ENCODE peak calls at places on chromosomes 1 and 21, in six cellular contexts. One of them, this sample, is unnamed. For H3K27me3, the result is how much of the 10 kb centered on the place peaks cover.

GRCh38 chr21:46266946-46267345 is 18.5 kb downstream of the MCM3AP start:
- DNase-seq in H1: no peak
- DNase-seq in IMR-90: no peak
- DNase-seq in K562: no peak
- DNase-seq in HepG2: no peak
- DNase-seq in GM12878: no peak
- DNase-seq in this sample: no peak

GRCh38 chr1:84245566-84245965 is 55.9 kb upstream of the SAMD13 start:
- DNase-seq in H1: no peak
- DNase-seq in IMR-90: no peak
- DNase-seq in K562: no peak
- DNase-seq in HepG2: no peak
- DNase-seq in GM12878: no peak
- DNase-seq in this sample: no peak

GRCh38 chr1:107244734-107245495 is 104.1 kb downstream of the NTNG1 start:
- DNase-seq in H1: no peak
- DNase-seq in IMR-90: no peak
- DNase-seq in K562: no peak
- DNase-seq in HepG2: no peak
- DNase-seq in GM12878: no peak
- DNase-seq in this sample: peak

GRCh38 chr1:80657048-80657653 is 1143.6 kb upstream of the ADGRL2 start:
- DNase-seq in H1: no peak
- DNase-seq in IMR-90: no peak
- DNase-seq in K562: no peak
- DNase-seq in HepG2: peak
- DNase-seq in GM12878: no peak
- DNase-seq in this sample: peak

GRCh38 chr1:22363403-22364325 is 88.0 kb upstream of the ZBTB40 start:
- DNase-seq in H1: no peak
- DNase-seq in IMR-90: no peak
- DNase-seq in K562: no peak
- DNase-seq in HepG2: no peak
- DNase-seq in GM12878: no peak
- DNase-seq in this sample: peak

GRCh38 chr1:101733340-101733739 is 263.4 kb downstream of the OLFM3 start:
- DNase-seq in H1: no peak
- DNase-seq in IMR-90: no peak
- DNase-seq in K562: no peak
- DNase-seq in HepG2: peak
- DNase-seq in GM12878: no peak
- DNase-seq in this sample: no peak

GRCh38 chr1:112337028-112337531 is 58.9 kb upstream of the CTTNBP2NL start:
- DNase-seq in H1: no peak
- DNase-seq in IMR-90: peak
- DNase-seq in K562: peak
- DNase-seq in HepG2: peak
- DNase-seq in GM12878: no peak
- DNase-seq in this sample: peak

GRCh38 chr21:45224189-45224938 is 63.3 kb downstream of the POFUT2 start:
- DNase-seq in H1: no peak
- DNase-seq in IMR-90: peak
- DNase-seq in K562: no peak
- DNase-seq in HepG2: no peak
- DNase-seq in GM12878: no peak
- DNase-seq in this sample: no peak

GRCh38 chr1:16717174-16718108 is 22.9 kb upstream of the RNU1-4 start:
- DNase-seq in H1: no peak
- DNase-seq in IMR-90: no peak
- DNase-seq in K562: peak
- DNase-seq in HepG2: no peak
- DNase-seq in GM12878: no peak
- DNase-seq in this sample: peak

GRCh38 chr1:209742409-209743144 is 13.3 kb upstream of the TRAF3IP3 start:
- DNase-seq in H1: no peak
- DNase-seq in IMR-90: peak
- DNase-seq in K562: no peak
- DNase-seq in HepG2: no peak
- DNase-seq in GM12878: no peak
- DNase-seq in this sample: no peak

GRCh38 chr1:119870917-119871486 is 25.3 kb downstream of the ADAM30 start:
- DNase-seq in H1: peak
- DNase-seq in IMR-90: peak
- DNase-seq in K562: peak
- DNase-seq in HepG2: peak
- DNase-seq in GM12878: no peak
- DNase-seq in this sample: peak

GRCh38 chr1:162284206-162284955 is 92.3 kb downstream of the SPATA46 start:
- DNase-seq in H1: no peak
- DNase-seq in IMR-90: no peak
- DNase-seq in K562: no peak
- DNase-seq in HepG2: no peak
- DNase-seq in GM12878: no peak
- DNase-seq in this sample: no peak

GRCh38 chr1:231564373-231564772 is 35.9 kb downstream of the TSNAX start:
- DNase-seq in H1: no peak
- DNase-seq in IMR-90: no peak
- DNase-seq in K562: no peak
- DNase-seq in HepG2: no peak
- DNase-seq in GM12878: no peak
- DNase-seq in this sample: no peak

GRCh38 chr21:44427241-44428120 is 27.8 kb upstream of the LRRC3 start:
- DNase-seq in H1: no peak
- DNase-seq in IMR-90: no peak
- DNase-seq in K562: no peak
- DNase-seq in HepG2: no peak
- DNase-seq in GM12878: no peak
- DNase-seq in this sample: no peak

GRCh38 chr1:18972531-18972930 is 16.1 kb upstream of the IFFO2 start:
- DNase-seq in H1: no peak
- DNase-seq in IMR-90: peak
- DNase-seq in K562: no peak
- DNase-seq in HepG2: no peak
- DNase-seq in GM12878: no peak
- DNase-seq in this sample: no peak

GRCh38 chr1:177229781-177230180 is 59.0 kb downstream of the BRINP2 start:
- DNase-seq in H1: no peak
- DNase-seq in IMR-90: no peak
- DNase-seq in K562: no peak
- DNase-seq in HepG2: no peak
- DNase-seq in GM12878: no peak
- DNase-seq in this sample: no peak

GRCh38 chr1:44822981-44823451 is 14.7 kb downstream of the BTBD19 start:
- DNase-seq in H1: no peak
- DNase-seq in IMR-90: no peak
- DNase-seq in K562: no peak
- DNase-seq in HepG2: no peak
- DNase-seq in GM12878: no peak
- DNase-seq in this sample: no peak

GRCh38 chr1:85494957-85495266 is 30.0 kb upstream of the DDAH1 start:
- DNase-seq in H1: no peak
- DNase-seq in IMR-90: peak
- DNase-seq in K562: no peak
- DNase-seq in HepG2: peak
- DNase-seq in GM12878: no peak
- DNase-seq in this sample: no peak

GRCh38 chr1:230105754-230106625 is 39.0 kb downstream of the GALNT2 start:
- DNase-seq in H1: no peak
- DNase-seq in IMR-90: peak
- DNase-seq in K562: no peak
- DNase-seq in HepG2: peak
- DNase-seq in GM12878: peak
- DNase-seq in this sample: no peak

GRCh38 chr1:59055908-59056719 is 240.8 kb upstream of the FGGY start:
- DNase-seq in H1: no peak
- DNase-seq in IMR-90: no peak
- DNase-seq in K562: no peak
- DNase-seq in HepG2: no peak
- DNase-seq in GM12878: no peak
- DNase-seq in this sample: peak

GRCh38 chr21:39033878-39034589 is 149.2 kb downstream of the PSMG1 start:
- DNase-seq in H1: no peak
- DNase-seq in IMR-90: no peak
- DNase-seq in K562: no peak
- DNase-seq in HepG2: peak
- DNase-seq in GM12878: no peak
- DNase-seq in this sample: no peak

GRCh38 chr1:164880199-164880598 is 321.2 kb downstream of the PBX1 start:
- DNase-seq in H1: no peak
- DNase-seq in IMR-90: no peak
- DNase-seq in K562: no peak
- DNase-seq in HepG2: no peak
- DNase-seq in GM12878: no peak
- DNase-seq in this sample: no peak

GRCh38 chr21:31772674-31773555 is 41.0 kb upstream of the SCAF4 start:
- DNase-seq in H1: no peak
- DNase-seq in IMR-90: no peak
- DNase-seq in K562: no peak
- DNase-seq in HepG2: no peak
- DNase-seq in GM12878: peak
- DNase-seq in this sample: no peak

GRCh38 chr1:43235451-43236121 is 34.2 kb upstream of the TMEM125 start:
- DNase-seq in H1: no peak
- DNase-seq in IMR-90: no peak
- DNase-seq in K562: no peak
- DNase-seq in HepG2: no peak
- DNase-seq in GM12878: no peak
- DNase-seq in this sample: no peak

DNA sequence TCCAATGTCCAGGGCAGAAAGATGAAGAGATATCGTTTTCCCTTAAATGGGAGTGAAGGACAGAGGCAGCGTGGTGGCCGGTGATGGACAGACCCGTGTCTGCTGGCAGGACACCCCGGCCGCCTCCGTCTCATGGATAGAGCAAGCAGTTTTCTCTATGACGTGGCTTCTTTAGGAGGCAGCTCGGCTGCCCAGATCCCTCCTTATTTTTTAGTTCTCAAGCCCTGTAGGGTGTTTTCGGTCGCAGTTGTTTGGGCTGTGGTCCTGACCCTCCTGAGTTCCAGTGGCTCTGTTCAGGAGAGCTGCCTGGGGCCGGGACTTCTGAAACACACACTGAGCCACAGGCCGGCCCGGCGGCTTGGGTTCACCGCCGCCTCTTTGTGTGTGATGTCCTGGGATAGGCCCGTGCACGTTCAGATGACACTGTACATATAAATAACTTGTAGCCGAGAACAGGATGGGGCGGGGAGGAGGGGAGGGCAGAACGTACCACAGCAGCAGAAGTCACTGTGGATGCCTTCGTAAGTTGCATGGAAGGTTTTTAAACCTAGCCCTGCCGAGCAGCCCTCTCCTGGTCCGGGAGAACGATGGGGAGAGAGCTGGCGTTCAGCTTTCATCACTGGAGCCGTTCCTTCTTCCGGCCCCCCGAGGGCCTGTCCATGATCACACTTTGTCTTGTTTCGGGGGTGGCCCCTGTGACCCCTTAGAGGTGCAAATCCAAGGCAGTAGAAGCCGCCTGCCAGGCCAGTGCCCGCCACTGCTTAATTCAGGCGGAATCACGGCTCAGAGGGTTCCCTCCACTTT is 65.2 kb downstream of the SIK1 start:
- DNase-seq in H1: no peak
- DNase-seq in IMR-90: peak
- DNase-seq in K562: no peak
- DNase-seq in HepG2: no peak
- DNase-seq in GM12878: peak
- DNase-seq in this sample: no peak
- TF ChIP-seq RFX5 in H1: no peak
- TF ChIP-seq RFX5 in IMR-90: no peak
- TF ChIP-seq RFX5 in K562: no peak
- TF ChIP-seq RFX5 in HepG2: no peak
- TF ChIP-seq RFX5 in GM12878: no peak
- TF ChIP-seq RFX5 in this sample: no peak

GRCh38 chr1:25088180-25088701 is 144.1 kb downstream of the SYF2 start:
- DNase-seq in H1: no peak
- DNase-seq in IMR-90: no peak
- DNase-seq in K562: no peak
- DNase-seq in HepG2: no peak
- DNase-seq in GM12878: no peak
- DNase-seq in this sample: no peak
- H3K27me3 ChIP-seq in H1: under half
- H3K27me3 ChIP-seq in IMR-90: half or more
- H3K27me3 ChIP-seq in K562: half or more
- H3K27me3 ChIP-seq in HepG2: under half
- H3K27me3 ChIP-seq in GM12878: under half
- H3K27me3 ChIP-seq in this sample: under half

GRCh38 chr1:201655243-201655642 is 116.3 kb downstream of the NAV1 start:
- DNase-seq in H1: no peak
- DNase-seq in IMR-90: peak
- DNase-seq in K562: peak
- DNase-seq in HepG2: no peak
- DNase-seq in GM12878: no peak
- DNase-seq in this sample: peak

GRCh38 chr1:201656670-201657032 is 117.7 kb downstream of the NAV1 start:
- DNase-seq in H1: no peak
- DNase-seq in IMR-90: peak
- DNase-seq in K562: no peak
- DNase-seq in HepG2: no peak
- DNase-seq in GM12878: no peak
- DNase-seq in this sample: peak

GRCh38 chr1:201653883-201654282 is 115.0 kb downstream of the NAV1 start:
- DNase-seq in H1: no peak
- DNase-seq in IMR-90: no peak
- DNase-seq in K562: no peak
- DNase-seq in HepG2: no peak
- DNase-seq in GM12878: no peak
- DNase-seq in this sample: no peak

GRCh38 chr1:201653238-201653637 is 114.3 kb downstream of the NAV1 start:
- DNase-seq in H1: no peak
- DNase-seq in IMR-90: no peak
- DNase-seq in K562: no peak
- DNase-seq in HepG2: no peak
- DNase-seq in GM12878: no peak
- DNase-seq in this sample: no peak

GRCh38 chr1:201655910-201656669 is 117.2 kb downstream of the NAV1 start:
- DNase-seq in H1: no peak
- DNase-seq in IMR-90: no peak
- DNase-seq in K562: no peak
- DNase-seq in HepG2: no peak
- DNase-seq in GM12878: no peak
- DNase-seq in this sample: no peak
- TF ChIP-seq RFX5 in H1: no peak
- TF ChIP-seq RFX5 in IMR-90: no peak
- TF ChIP-seq RFX5 in K562: no peak
- TF ChIP-seq RFX5 in HepG2: no peak
- TF ChIP-seq RFX5 in GM12878: no peak
- TF ChIP-seq RFX5 in this sample: no peak

GRCh38 chr1:23419180-23419579 is 5.4 kb downstream of the TCEA3 start:
- DNase-seq in H1: no peak
- DNase-seq in IMR-90: no peak
- DNase-seq in K562: no peak
- DNase-seq in HepG2: no peak
- DNase-seq in GM12878: no peak
- DNase-seq in this sample: no peak
- H3K27me3 ChIP-seq in H1: half or more
- H3K27me3 ChIP-seq in IMR-90: under half
- H3K27me3 ChIP-seq in K562: under half
- H3K27me3 ChIP-seq in HepG2: under half
- H3K27me3 ChIP-seq in GM12878: under half
- H3K27me3 ChIP-seq in this sample: under half